ENCODE peak calls at places on chromosome 11, in nine cellular contexts. N is heart left ventricle, M is uterus, T is upper lobe of left lung, X is breast epithelium, S is H1, P is HCT116, H is ovary, B is lower leg skin. J is an unnamed sample.

GRCh38 chr11:46048198-46048597 is 73.1 kb downstream of the PHF21A start:
- DNase-seq in N (no peak), M (no peak), T (no peak), X (no peak), S (no peak), P (no peak), H (no peak), B (no peak), J (no peak)

GRCh38 chr11:70233511-70233919 is 30.4 kb downstream of the FADD start:
- DNase-seq in N (no peak), M (peak; percentile 44), T (no peak), X (peak; percentile 83), S (no peak), P (peak; percentile 98), H (no peak), B (no peak), J (peak; percentile 75)

GRCh38 chr11:121100943-121101342 is at the start of gene TECTA:
- DNase-seq in N (no peak), M (no peak), T (no peak), X (no peak), S (no peak), P (no peak), H (no peak), B (no peak), J (no peak)

GRCh38 chr11:125949271-125950177 is 3.7 kb downstream of the VSIG10L2 start:
- DNase-seq in N (no peak), M (peak; percentile 15), T (no peak), X (no peak), S (peak; percentile 37), P (no peak), H (no peak), B (no peak), J (no peak)

GRCh38 chr11:119759324-119759723 is 30.3 kb upstream of the NECTIN1 start:
- DNase-seq in N (no peak), M (no peak), T (no peak), X (no peak), S (no peak), P (peak; percentile 24), H (no peak), B (no peak), J (peak; percentile 55)

GRCh38 chr11:48055292-48056132 is 75.2 kb downstream of the PTPRJ start:
- DNase-seq in N (no peak), M (no peak), T (peak; percentile 79), X (peak; percentile 49), S (no peak), P (no peak), H (no peak), B (no peak), J (no peak)

GRCh38 chr11:15412054-15412453 is 297.3 kb downstream of the INSC start:
- DNase-seq in N (no peak), M (no peak), T (no peak), X (no peak), S (no peak), P (no peak), H (no peak), B (no peak), J (no peak)

GRCh38 chr11:79212711-79213110 is 228.1 kb downstream of the TENM4 start:
- DNase-seq in N (no peak), M (no peak), T (no peak), X (no peak), S (no peak), P (no peak), H (no peak), B (no peak), J (no peak)

GRCh38 chr11:125724125-125724524 is 22.0 kb upstream of the PATE1 start:
- DNase-seq in N (no peak), M (no peak), T (no peak), X (no peak), S (no peak), P (peak; percentile 12), H (no peak), B (no peak), J (no peak)

GRCh38 chr11:126857860-126858808 is 142.4 kb downstream of the KIRREL3 start:
- DNase-seq in N (no peak), M (no peak), T (no peak), X (no peak), S (no peak), P (no peak), H (no peak), B (no peak), J (no peak)

GRCh38 chr11:119717839-119718534 is 11.0 kb downstream of the NECTIN1 start:
- DNase-seq in N (no peak), M (no peak), T (no peak), X (no peak), S (no peak), P (no peak), H (no peak), B (no peak), J (no peak)

GRCh38 chr11:125359130-125359529 is 136.9 kb downstream of the FEZ1 start:
- DNase-seq in N (no peak), M (no peak), T (no peak), X (no peak), S (no peak), P (no peak), H (no peak), B (no peak), J (no peak)

GRCh38 chr11:111879637-111879960 is 258 bp downstream of the CFAP68 start:
- DNase-seq in N (no peak), M (no peak), T (no peak), X (no peak), S (no peak), P (no peak), H (no peak), B (no peak), J (no peak)

GRCh38 chr11:111882202-111882601 is 2.9 kb downstream of the CFAP68 start:
- DNase-seq in N (no peak), M (no peak), T (no peak), X (no peak), S (no peak), P (no peak), H (no peak), B (no peak), J (no peak)

GRCh38 chr11:111878385-111878765 is 590 bp downstream of the FDXACB1 start:
- DNase-seq in N (no peak), M (no peak), T (no peak), X (no peak), S (no peak), P (peak; percentile 3), H (no peak), B (no peak), J (peak; percentile 3)

DNA sequence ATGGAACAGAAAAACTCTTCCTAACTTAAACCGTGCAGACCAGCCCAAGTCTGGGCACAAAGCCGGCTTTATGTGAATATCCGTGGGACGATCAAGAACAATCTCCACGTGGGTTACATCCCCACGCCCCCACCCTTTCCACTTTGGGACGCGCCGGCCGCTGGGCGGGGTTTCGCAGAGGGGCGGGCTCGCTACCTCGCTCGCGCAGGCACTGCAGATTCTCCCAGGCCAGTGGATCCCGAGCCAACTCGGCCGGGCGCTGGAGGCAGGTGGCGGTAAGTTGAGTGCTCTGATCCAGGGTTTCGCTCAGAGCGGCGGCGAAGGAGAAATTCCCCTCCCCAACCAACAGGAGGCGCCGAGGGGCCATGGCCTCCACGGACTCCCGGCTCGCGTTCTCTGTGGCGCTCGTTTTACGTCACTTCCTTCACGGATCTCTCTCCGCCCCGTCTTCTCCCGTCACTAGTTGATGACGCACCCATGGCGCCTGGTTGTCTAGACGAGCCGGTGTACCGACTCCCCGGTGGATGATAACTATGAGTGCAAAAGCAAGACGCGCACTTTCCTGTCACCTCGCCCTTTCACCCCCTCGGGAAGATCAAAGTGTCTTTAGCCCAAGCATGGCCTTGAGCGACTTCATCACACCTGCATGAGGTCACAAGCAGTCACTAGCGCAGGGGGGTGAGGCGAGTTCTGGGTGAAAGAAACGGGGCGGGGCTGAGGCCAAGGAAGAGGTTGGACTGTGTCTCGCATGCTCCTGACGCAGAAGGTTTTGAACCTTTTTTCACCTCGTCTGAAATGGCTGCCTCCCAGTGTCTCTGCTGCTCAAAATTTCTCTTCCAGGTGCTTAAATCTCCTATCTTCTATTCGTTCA is at the start of the genes CFAP68 and FDXACB1:
- DNase-seq in N (peak; percentile 98), M (peak; percentile 98), T (peak; percentile 98), X (peak; percentile 97), S (peak; percentile 98), P (peak; percentile 98), H (peak; percentile 96), B (peak; percentile 97), J (peak; percentile 70)
- TF ChIP-seq POLR2A in N (peak; percentile 65), M (peak; percentile 86), T (peak; percentile 31), X (peak; percentile 34), S (peak; percentile 67), P (peak; percentile 74), H (peak; percentile 88), B (no peak), J (peak; percentile 33)

DNA sequence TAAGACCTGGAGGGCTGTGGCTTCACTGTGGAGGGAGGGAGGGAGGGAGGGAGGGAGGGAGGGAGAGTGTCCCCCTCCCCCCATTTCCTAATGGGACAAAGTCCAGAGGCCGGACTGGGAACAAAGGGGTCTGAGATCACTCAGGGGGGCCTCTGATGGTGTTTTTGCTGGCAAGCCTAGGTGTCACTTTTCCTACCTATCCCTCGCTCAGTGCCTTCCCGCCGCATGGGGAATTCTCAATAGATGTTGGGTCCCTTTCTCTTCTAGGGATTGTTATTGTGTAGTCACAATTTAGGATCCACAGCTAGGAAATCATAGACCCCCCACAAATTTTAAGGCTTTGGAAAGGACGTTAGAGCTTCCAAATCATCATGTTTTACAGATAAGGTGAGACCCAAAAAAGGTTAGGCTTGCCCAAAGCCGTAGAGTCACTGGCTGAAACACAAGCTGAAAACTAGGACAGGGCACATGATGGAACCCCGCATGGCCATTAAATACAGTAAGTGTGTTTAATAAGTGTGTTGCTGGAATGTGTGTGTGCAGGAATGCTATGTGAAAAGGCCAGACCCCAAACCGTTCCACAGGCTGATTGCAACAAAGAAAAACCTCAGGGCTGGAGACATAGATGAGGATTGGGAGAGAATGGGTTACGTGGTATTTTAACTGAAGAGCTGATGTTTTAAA is 4.8 kb upstream of the FTH1 start:
- DNase-seq in N (no peak), M (no peak), T (no peak), X (peak; percentile 32), S (no peak), P (no peak), H (no peak), B (no peak), J (no peak)
- TF ChIP-seq POLR2A in N (no peak), M (no peak), T (no peak), X (no peak), S (no peak), P (no peak), H (no peak), B (no peak), J (no peak)

DNA sequence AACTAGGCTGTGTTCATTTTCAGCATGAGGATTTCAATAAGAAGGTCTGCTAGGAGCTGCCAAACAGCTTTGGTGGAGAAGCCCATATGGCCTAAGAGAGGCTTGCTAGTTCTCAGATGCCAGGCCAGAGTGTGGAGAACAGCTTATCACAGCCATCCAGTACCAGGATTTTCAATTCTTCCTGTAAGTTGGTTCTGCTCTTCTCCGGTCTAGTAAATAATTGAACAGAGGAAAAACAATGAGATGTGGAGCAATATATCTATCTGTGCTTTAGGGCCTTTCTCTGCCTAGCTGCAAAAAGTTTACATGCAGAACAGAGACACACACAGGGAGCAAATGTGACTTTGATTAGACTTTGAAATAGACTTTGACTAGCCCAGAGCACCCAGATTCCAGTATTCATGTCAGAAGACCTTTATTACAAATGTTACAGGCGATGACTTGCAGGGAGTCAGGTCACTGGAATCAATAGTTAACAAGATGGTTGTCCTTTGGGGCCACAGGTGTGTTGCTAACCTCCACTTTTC is 19.8 kb upstream of the PPP2R1B start:
- DNase-seq in N (no peak), M (no peak), T (no peak), X (no peak), S (no peak), P (no peak), H (no peak), B (no peak), J (no peak)
- TF ChIP-seq POLR2A in N (no peak), M (no peak), T (no peak), X (no peak), S (no peak), P (no peak), H (no peak), B (no peak), J (no peak)

GRCh38 chr11:17650601-17650911 is 68.8 kb upstream of the MYOD1 start:
- DNase-seq in N (no peak), M (no peak), T (no peak), X (no peak), S (no peak), P (no peak), H (no peak), B (no peak), J (no peak)
- TF ChIP-seq POLR2A in N (no peak), M (no peak), T (no peak), X (no peak), S (no peak), P (no peak), H (no peak), B (no peak), J (no peak)

J was measured in H54.